ENCODE peak calls at places on chromosomes 6 and 20, in five cellular contexts. U is GM23338, C is HepG2, H is endothelial cell of umbilical vein, X is MM.1S. Y is an unnamed sample.
A peak's percentile ranks its signal among the peaks of the same experiment; 100 is the strongest.

GRCh38 chr20:26209171-26209941 is 512.7 kb upstream of the ZNF337 start:
- DNase-seq in U (peak; percentile 41), C (no peak), H (no peak), X (no peak), Y (peak; percentile 9)

GRCh38 chr6:141048451-141048850 is 1084.3 kb upstream of the GJE1 start:
- DNase-seq in U (no peak), C (no peak), H (no peak), X (no peak), Y (no peak)

GRCh38 chr6:73639015-73639414 is 14.8 kb downstream of the SLC17A5 start:
- DNase-seq in U (no peak), C (no peak), H (no peak), X (no peak), Y (peak; percentile 21)

GRCh38 chr6:148874698-148875293 is 128.0 kb downstream of the UST start:
- DNase-seq in U (no peak), C (no peak), H (no peak), X (no peak), Y (peak; percentile 82)

GRCh38 chr20:62208061-62208804 is 11.8 kb downstream of the HRH3 start:
- DNase-seq in U (no peak), C (no peak), H (no peak), X (no peak), Y (no peak)

GRCh38 chr6:84597238-84597875 is 167.0 kb downstream of the TBX18 start:
- DNase-seq in U (no peak), C (no peak), H (peak; percentile 32), X (no peak), Y (no peak)

GRCh38 chr20:62370115-62370806 is 3.1 kb upstream of the LAMA5 start:
- DNase-seq in U (no peak), C (no peak), H (no peak), X (no peak), Y (peak; percentile 66)

GRCh38 chr20:63709149-63709527 is 1.3 kb downstream of the ZGPAT start:
- DNase-seq in U (no peak), C (no peak), H (no peak), X (no peak), Y (no peak)

GRCh38 chr20:8808180-8808535 is 260.7 kb upstream of the PLCB4 start:
- DNase-seq in U (no peak), C (no peak), H (no peak), X (no peak), Y (no peak)

GRCh38 chr20:35134472-35134871 is 12.7 kb downstream of the EDEM2 start:
- DNase-seq in U (no peak), C (no peak), H (peak; percentile 59), X (no peak), Y (no peak)

GRCh38 chr6:12034349-12034748 is 22.2 kb downstream of the HIVEP1 start:
- DNase-seq in U (no peak), C (no peak), H (no peak), X (no peak), Y (no peak)

GRCh38 chr6:104640761-104641160 is 219.0 kb downstream of the HACE1 start:
- DNase-seq in U (no peak), C (no peak), H (no peak), X (no peak), Y (no peak)

GRCh38 chr6:110662468-110663211 is 152.6 kb downstream of the CDK19 start:
- DNase-seq in U (no peak), C (no peak), H (peak; percentile 9), X (no peak), Y (no peak)

GRCh38 chr20:23138682-23139081 is 52.6 kb upstream of the CD93 start:
- DNase-seq in U (no peak), C (no peak), H (no peak), X (no peak), Y (no peak)

GRCh38 chr6:157848693-157849092 is 25.6 kb downstream of the SNX9 start:
- DNase-seq in U (no peak), C (no peak), H (no peak), X (no peak), Y (no peak)

GRCh38 chr6:82761674-82762345 is 303.8 kb downstream of the UBE3D start:
- DNase-seq in U (no peak), C (no peak), H (no peak), X (peak; percentile 40), Y (no peak)

GRCh38 chr20:63950701-63951397 is 5.4 kb downstream of the UCKL1 start:
- DNase-seq in U (no peak), C (no peak), H (no peak), X (no peak), Y (no peak)

GRCh38 chr6:86153529-86153928 is 510.8 kb upstream of the SYNCRIP start:
- DNase-seq in U (no peak), C (no peak), H (no peak), X (no peak), Y (no peak)

GRCh38 chr20:48604426-48604825 is 223.4 kb downstream of the PREX1 start:
- DNase-seq in U (no peak), C (no peak), H (no peak), X (no peak), Y (no peak)

GRCh38 chr20:38873050-38873581 is 53.1 kb upstream of the FAM83D start:
- DNase-seq in U (no peak), C (no peak), H (no peak), X (peak; percentile 91), Y (no peak)

GRCh38 chr20:58829531-58829941 is 21.2 kb downstream of the GNAS-AS1 start:
- DNase-seq in U (no peak), C (no peak), H (no peak), X (no peak), Y (no peak)

GRCh38 chr6:70627500-70628254 is 40.0 kb upstream of the SMAP1 start:
- DNase-seq in U (no peak), C (no peak), H (no peak), X (no peak), Y (no peak)

GRCh38 chr6:124960757-124961467 is 1.3 kb upstream of the RNF217 start:
- DNase-seq in U (no peak), C (no peak), H (peak; percentile 69), X (no peak), Y (no peak)

GRCh38 chr20:8764289-8764962 is 304.5 kb upstream of the PLCB4 start:
- DNase-seq in U (no peak), C (no peak), H (no peak), X (no peak), Y (no peak)

GRCh38 chr20:18314786-18315406 is 26.6 kb downstream of the ZNF133 start:
- DNase-seq in U (no peak), C (no peak), H (no peak), X (no peak), Y (peak; percentile 99)

GRCh38 chr6:33249732-33250625 is 21.7 kb downstream of the VPS52 start:
- DNase-seq in U (no peak), C (no peak), H (peak; percentile 52), X (no peak), Y (peak; percentile 88)

GRCh38 chr20:5215592-5216304 is 88.9 kb downstream of the CDS2 start:
- DNase-seq in U (no peak), C (no peak), H (peak; percentile 84), X (no peak), Y (no peak)

GRCh38 chr6:41182069-41183034 is 18.6 kb downstream of the TREML2 start:
- DNase-seq in U (peak; percentile 84), C (peak; percentile 59), H (peak; percentile 73), X (peak; percentile 59), Y (peak; percentile 70)

GRCh38 chr6:168133707-168134398 is 54.8 kb upstream of the FRMD1 start:
- DNase-seq in U (no peak), C (no peak), H (no peak), X (no peak), Y (no peak)

GRCh38 chr20:19807901-19808300 is 49.8 kb downstream of the RIN2 start:
- DNase-seq in U (no peak), C (no peak), H (no peak), X (no peak), Y (no peak)

GRCh38 chr6:156347251-156348049 is 429.7 kb upstream of the ARID1B start:
- DNase-seq in U (no peak), C (no peak), H (peak; percentile 87), X (no peak), Y (no peak)

GRCh38 chr6:12200025-12200424 is 90.1 kb upstream of the EDN1 start:
- DNase-seq in U (no peak), C (no peak), H (no peak), X (no peak), Y (no peak)

DNA sequence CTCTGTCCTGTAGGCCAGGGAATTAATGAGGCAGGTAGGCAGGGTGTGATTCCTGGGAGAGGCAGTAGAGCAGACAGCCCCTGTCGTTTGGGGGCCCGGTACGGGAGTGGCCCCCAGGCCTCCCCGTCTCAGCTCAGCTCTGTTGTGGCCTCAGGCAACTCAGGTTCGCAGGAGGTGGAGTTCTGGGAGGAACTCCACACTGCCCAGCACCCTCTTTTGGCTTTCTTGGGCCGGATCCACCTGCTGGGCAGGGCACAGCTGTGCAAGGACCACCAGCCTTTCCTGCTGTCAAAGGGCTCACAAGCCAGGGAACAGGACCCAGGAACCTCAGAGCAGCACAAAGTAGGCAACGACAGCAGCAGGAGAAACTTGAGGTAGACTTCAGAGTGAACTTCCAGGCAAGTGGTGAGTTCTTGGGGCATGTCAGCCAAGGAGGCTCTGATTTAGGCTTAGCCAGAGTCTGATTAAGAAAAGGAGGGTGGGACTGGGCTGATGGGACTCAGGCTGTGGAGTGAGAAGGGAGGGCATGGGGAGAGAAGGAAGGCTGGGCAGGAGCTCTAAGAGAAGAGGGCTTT is 36.9 kb downstream of the RAB44 start:
- DNase-seq in U (no peak), C (no peak), H (no peak), X (no peak), Y (no peak)
- H3K4me1 ChIP-seq in U (peaks cover 13% of the 10 kb centered on the region), C (no peaks in the 10 kb centered on the region), H (peaks cover 23% of the 10 kb centered on the region), X (no peaks in the 10 kb centered on the region), Y (peaks cover 5% of the 10 kb centered on the region)

GRCh38 chr6:16041327-16041726 is 87.6 kb upstream of the MYLIP start:
- DNase-seq in U (no peak), C (no peak), H (no peak), X (no peak), Y (no peak)
- H3K27me3 ChIP-seq in U (no peaks in the 10 kb centered on the region), C (peaks cover 5% of the 10 kb centered on the region), H (no peaks in the 10 kb centered on the region), X (no peaks in the 10 kb centered on the region), Y (no peaks in the 10 kb centered on the region)

GRCh38 chr6:43942616-43943015 is 172.6 kb downstream of the VEGFA start:
- DNase-seq in U (no peak), C (no peak), H (no peak), X (no peak), Y (no peak)

GRCh38 chr6:43940393-43941087 is 170.5 kb downstream of the VEGFA start:
- DNase-seq in U (no peak), C (no peak), H (no peak), X (no peak), Y (no peak)

GRCh38 chr6:43943099-43943766 is 173.2 kb downstream of the VEGFA start:
- DNase-seq in U (no peak), C (no peak), H (no peak), X (no peak), Y (no peak)

GRCh38 chr6:43941174-43941573 is 171.2 kb downstream of the VEGFA start:
- DNase-seq in U (no peak), C (no peak), H (no peak), X (no peak), Y (no peak)

GRCh38 chr6:43942011-43942442 is 172.0 kb downstream of the VEGFA start:
- DNase-seq in U (no peak), C (no peak), H (no peak), X (no peak), Y (no peak)
- H2AFZ ChIP-seq in U (peak overlapping the region; percentile 38), C (no peak overlapping the region), H (no peak overlapping the region), X (no peak overlapping the region), Y (no peak overlapping the region)

DNA sequence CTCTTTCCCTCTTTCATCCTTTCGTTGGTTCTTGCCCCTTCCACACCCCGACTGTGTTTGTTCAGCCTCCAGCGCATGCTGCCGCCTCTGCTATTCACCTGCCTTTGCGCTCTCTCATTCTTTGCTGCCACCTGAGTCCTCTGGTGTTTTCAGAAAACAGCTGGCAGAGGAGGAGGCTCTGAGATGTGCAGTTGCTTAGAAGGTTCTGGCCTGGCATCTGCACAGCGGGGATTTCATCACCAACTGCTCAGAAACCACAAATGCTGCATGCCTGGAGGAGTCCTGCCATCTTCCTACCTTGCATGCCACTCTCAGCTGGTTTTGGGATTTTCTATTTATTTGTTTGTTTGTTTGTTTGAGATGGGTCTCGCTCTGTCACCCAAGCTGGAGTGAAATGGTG is 39.2 kb upstream of the CLDN20 start:
- DNase-seq in U (no peak), C (no peak), H (no peak), X (no peak), Y (peak; percentile 43)
- H3K4me1 ChIP-seq in U (peaks cover 10% of the 10 kb centered on the region), C (peaks cover 12% of the 10 kb centered on the region), H (peaks cover 15% of the 10 kb centered on the region), X (no peaks in the 10 kb centered on the region), Y (peaks cover 32% of the 10 kb centered on the region)